ENCODE peak calls at places on chromosome 16, in five cellular contexts. Q is BJ, K is neuronal stem cell, U is fibroblast of lung, S is MG63. I is an unnamed sample.

GRCh38 chr16:61581417-61582046 is 454.7 kb downstream of the CDH8 start:
- DNase-seq in Q (no peak), K (no peak), U (no peak), S (no peak), I (no peak)

GRCh38 chr16:7397901-7398300 is 65.3 kb downstream of the RBFOX1 start:
- DNase-seq in Q (no peak), K (no peak), U (peak; percentile 24), S (no peak), I (no peak)

GRCh38 chr16:4755687-4756086 is 11.3 kb downstream of the ZNF500 start:
- DNase-seq in Q (no peak), K (no peak), U (no peak), S (no peak), I (no peak)

GRCh38 chr16:50719401-50720337 is 22.2 kb upstream of the CYLD start:
- DNase-seq in Q (no peak), K (no peak), U (no peak), S (no peak), I (no peak)

GRCh38 chr16:5633845-5634440 is 536.3 kb upstream of the EEF2KMT start:
- DNase-seq in Q (no peak), K (peak; percentile 21), U (peak; percentile 8), S (no peak), I (no peak)

GRCh38 chr16:89448656-89449055 is 41.7 kb downstream of the ANKRD11 start:
- DNase-seq in Q (no peak), K (no peak), U (no peak), S (no peak), I (no peak)

GRCh38 chr16:81564368-81565060 is 119.9 kb downstream of the CMIP start:
- DNase-seq in Q (no peak), K (no peak), U (peak; percentile 62), S (no peak), I (peak; percentile 47)

GRCh38 chr16:14549789-14550153 is 80.3 kb downstream of the PARN start:
- DNase-seq in Q (no peak), K (no peak), U (peak; percentile 30), S (no peak), I (no peak)

GRCh38 chr16:52252680-52253079 is 294.3 kb downstream of the TOX3 start:
- DNase-seq in Q (no peak), K (no peak), U (no peak), S (no peak), I (no peak)

GRCh38 chr16:57479422-57480126 is 6.7 kb downstream of the DOK4 start:
- DNase-seq in Q (no peak), K (no peak), U (peak; percentile 74), S (no peak), I (peak; percentile 74)

GRCh38 chr16:17992416-17992815 is 344.1 kb downstream of the NPIPA8 start:
- DNase-seq in Q (no peak), K (no peak), U (no peak), S (no peak), I (no peak)

GRCh38 chr16:89368604-89369249 is 121.6 kb downstream of the ANKRD11 start:
- DNase-seq in Q (no peak), K (no peak), U (peak; percentile 50), S (no peak), I (no peak)

GRCh38 chr16:86537486-86537885 is 17.5 kb downstream of the MTHFSD start:
- DNase-seq in Q (no peak), K (no peak), U (no peak), S (no peak), I (no peak)

GRCh38 chr16:4460936-4461249 is 13.5 kb downstream of the NMRAL1 start:
- DNase-seq in Q (no peak), K (no peak), U (no peak), S (no peak), I (no peak)

GRCh38 chr16:47612711-47613110 is 151.6 kb downstream of the PHKB start:
- DNase-seq in Q (no peak), K (no peak), U (no peak), S (no peak), I (no peak)

GRCh38 chr16:84088695-84089395 is 27.9 kb downstream of the MBTPS1 start:
- DNase-seq in Q (no peak), K (no peak), U (no peak), S (no peak), I (no peak)

GRCh38 chr16:180921-181667 is 835 bp downstream of the HBQ1 start:
- DNase-seq in Q (no peak), K (peak; percentile 80), U (peak; percentile 52), S (peak; percentile 74), I (peak; percentile 49)

GRCh38 chr16:5965321-5965720 is 867.7 kb upstream of the EEF2KMT start:
- DNase-seq in Q (no peak), K (no peak), U (no peak), S (no peak), I (no peak)

GRCh38 chr16:26791166-26791565 is 275.6 kb upstream of the C16orf82 start:
- DNase-seq in Q (no peak), K (no peak), U (no peak), S (no peak), I (no peak)

GRCh38 chr16:56164636-56165035 is 26.7 kb upstream of the GNAO1 start:
- DNase-seq in Q (no peak), K (no peak), U (no peak), S (no peak), I (no peak)

GRCh38 chr16:56163938-56164337 is 27.4 kb upstream of the GNAO1 start:
- DNase-seq in Q (no peak), K (no peak), U (no peak), S (no peak), I (no peak)

GRCh38 chr16:56161658-56162057 is 29.6 kb upstream of the GNAO1 start:
- DNase-seq in Q (no peak), K (no peak), U (no peak), S (no peak), I (no peak)

DNA sequence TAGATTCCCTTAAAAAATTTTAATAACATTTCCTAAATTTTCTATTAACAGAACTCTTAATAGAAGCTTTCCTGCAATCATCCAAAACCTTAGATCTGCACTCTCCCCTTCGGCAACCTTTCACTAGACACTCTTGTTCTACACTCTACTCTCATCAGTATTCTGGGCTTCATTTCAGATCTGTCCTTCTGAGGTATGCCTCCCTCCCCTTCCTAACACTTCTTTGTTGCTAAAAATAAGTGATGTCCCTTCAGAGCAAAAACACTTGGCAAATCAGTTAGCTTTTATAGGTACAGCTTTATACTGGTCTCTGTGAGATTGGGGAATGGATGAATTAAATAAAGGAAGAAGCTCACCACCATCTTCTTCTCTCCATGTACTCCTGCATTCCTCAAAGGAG is 28.2 kb upstream of the GNAO1 start:
- DNase-seq in Q (no peak), K (no peak), U (no peak), S (no peak), I (no peak)
- H3K4me3 ChIP-seq in Q (no peak overlapping the region), K (no peak overlapping the region), U (no peak overlapping the region), S (no peak overlapping the region), I (no peak overlapping the region)

DNA sequence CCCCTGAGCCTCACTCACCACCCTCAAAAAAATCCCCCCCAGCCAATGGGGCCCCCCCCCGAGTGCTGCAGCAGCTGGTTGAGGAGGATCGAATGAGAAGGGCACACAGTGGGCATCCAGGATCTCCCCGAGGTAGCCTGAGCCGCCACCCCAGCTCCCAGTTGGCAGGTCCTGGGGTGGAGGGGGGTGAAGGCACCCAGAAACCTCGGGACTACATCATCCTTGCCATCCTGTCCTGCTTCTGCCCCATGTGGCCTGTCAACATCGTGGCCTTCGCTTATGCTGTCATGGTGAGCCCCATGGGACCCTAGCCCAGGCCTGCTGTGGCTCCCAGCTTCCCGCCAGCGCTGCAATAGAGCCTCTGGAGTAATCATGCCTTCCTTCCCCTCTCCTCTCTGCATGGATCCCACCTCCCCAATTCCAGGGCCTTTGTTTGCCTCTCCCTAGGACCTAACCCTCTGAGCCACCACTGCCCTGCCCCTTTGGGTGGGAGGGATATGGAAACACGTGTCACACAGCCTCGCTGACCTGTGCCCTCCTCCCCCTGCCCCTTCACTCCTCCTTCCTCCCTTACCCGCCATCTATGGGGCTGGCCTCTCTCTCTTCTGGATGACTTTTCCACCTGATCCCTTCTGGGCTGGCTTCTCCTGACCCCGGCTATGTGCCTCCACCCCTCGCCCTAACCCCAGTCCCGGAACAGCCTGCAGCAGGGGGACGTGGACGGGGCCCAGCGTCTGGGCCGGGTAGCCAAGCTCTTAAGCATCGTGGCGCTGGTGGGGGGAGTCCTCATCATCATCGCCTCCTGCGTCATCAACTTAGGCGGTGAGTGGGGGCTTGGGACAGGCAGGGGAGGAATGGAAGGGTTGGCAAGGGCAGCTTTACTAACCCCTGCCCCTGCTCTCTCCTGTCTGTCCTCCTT is 1.9 kb downstream of the PRRT2 start:
- DNase-seq in Q (no peak), K (no peak), U (no peak), S (no peak), I (no peak)
- H3K4me3 ChIP-seq in Q (no peak overlapping the region), K (peak overlapping the region; percentile 71), U (peak overlapping the region; percentile 77), S (no peak overlapping the region), I (peak overlapping the region; percentile 22)

DNA sequence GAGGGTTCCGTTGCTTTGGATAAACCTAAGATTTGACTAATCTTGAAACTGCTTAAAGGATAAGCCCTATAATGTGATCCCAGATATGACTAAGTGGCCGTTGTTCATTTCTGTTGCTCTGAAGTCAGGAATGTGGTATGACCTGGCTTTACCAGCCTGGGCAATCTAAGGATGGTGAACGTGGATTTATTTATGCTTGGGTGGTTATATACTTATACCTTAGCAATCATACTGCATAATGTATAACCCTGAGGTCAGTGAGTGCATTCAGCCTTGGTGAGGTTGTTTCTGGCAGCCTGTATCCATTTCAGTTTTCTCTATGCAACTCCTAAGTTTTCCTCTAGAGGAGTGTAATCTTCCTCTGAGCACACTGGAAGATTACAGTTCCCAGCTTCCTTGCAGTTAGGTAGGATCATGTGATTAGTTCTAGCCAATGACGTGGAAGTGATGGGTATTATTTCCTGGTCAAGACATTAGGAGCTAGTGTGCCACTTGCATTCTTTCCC is 41.9 kb downstream of the FTO start:
- DNase-seq in Q (no peak), K (no peak), U (peak; percentile 71), S (peak; percentile 90), I (peak; percentile 45)
- H3K4me3 ChIP-seq in Q (no peak overlapping the region), K (no peak overlapping the region), U (no peak overlapping the region), S (no peak overlapping the region), I (no peak overlapping the region)

GRCh38 chr16:67393790-67394270 is 532 bp upstream of the TPPP3 start:
- DNase-seq in Q (no peak), K (no peak), U (no peak), S (no peak), I (no peak)

GRCh38 chr16:67393111-67393789 is at the start of gene TPPP3:
- DNase-seq in Q (peak; percentile 24), K (peak; percentile 85), U (peak; percentile 71), S (no peak), I (peak; percentile 66)

GRCh38 chr16:67390816-67391423 is 2.4 kb downstream of the TPPP3 start:
- DNase-seq in Q (no peak), K (no peak), U (no peak), S (no peak), I (no peak)

GRCh38 chr16:67391424-67392300 is 1.6 kb downstream of the TPPP3 start:
- DNase-seq in Q (no peak), K (no peak), U (no peak), S (peak; percentile 41), I (no peak)

DNA sequence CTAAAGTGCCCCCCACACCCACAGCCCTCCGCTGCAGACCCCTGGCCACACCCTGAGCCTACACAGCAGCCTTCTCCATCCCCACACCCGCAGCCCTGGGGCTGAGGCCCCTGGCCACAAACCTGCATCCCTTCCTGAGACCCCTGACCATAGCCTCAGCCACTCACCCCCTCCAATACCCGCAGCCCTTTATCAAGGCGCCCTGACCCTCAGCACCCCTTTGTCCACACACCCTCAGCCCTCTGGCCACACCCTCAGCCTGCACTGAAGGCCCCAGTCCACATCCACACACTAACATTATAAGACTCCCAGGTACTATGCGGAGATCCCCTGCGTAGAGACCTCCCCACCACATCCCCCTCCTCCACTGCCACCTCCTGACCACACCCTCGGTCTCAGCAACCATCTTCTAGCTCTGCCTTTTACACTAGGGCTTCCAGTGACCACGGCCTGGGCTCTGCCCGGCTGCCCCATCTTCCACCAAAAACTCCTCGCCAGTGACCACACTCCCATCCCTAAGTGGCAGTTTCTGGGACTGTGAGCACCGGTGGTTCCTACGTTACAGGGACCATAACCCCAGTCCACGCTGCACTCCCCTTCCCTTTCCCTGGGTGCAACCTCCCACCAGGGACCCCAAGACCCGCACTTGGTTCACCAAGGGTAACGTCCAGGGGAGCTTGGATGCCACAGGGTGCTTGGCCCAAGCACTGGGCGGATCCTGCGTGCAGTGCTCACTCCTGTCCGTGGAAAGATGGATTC is 818 bp downstream of the TPPP3 start:
- DNase-seq in Q (no peak), K (no peak), U (no peak), S (no peak), I (no peak)
- H3K4me3 ChIP-seq in Q (no peak overlapping the region), K (peak overlapping the region; percentile 41), U (peak overlapping the region; percentile 51), S (no peak overlapping the region), I (no peak overlapping the region)